ENCODE peak calls at places on chromosomes 12 and 14, in four cellular contexts. M is stomach, E is body of pancreas, P is IMR-90. W is an unnamed sample.

GRCh38 chr14:65303185-65303901 is 109.2 kb upstream of the FUT8 start:
- DNase-seq in M (no peak), E (no peak), P (peak; percentile 37), W (no peak)

GRCh38 chr14:91369628-91370445 is 47.8 kb downstream of the CCDC88C start:
- DNase-seq in P (no peak), E (no peak), M (no peak), W (no peak)

GRCh38 chr12:71461787-71462328 is 22.3 kb downstream of the LGR5 start:
- DNase-seq in P (no peak), E (no peak), M (no peak), W (no peak)

GRCh38 chr12:106416273-106416672 is 58.7 kb downstream of the POLR3B start:
- DNase-seq in E (no peak), P (no peak), M (no peak), W (no peak)

GRCh38 chr14:103121846-103122577 is 1.2 kb upstream of the TNFAIP2 start:
- DNase-seq in E (peak; percentile 86), M (peak; percentile 81), P (peak; percentile 53), W (peak; percentile 83)

GRCh38 chr12:53215497-53215896 is 8.4 kb upstream of the ITGB7 start:
- DNase-seq in M (no peak), P (no peak), E (no peak), W (no peak)

GRCh38 chr12:14567311-14568195 is at the start of gene PLBD1:
- DNase-seq in P (no peak), E (peak; percentile 88), M (peak; percentile 77), W (peak; percentile 56)

GRCh38 chr14:30125322-30125944 is 197.8 kb upstream of the PRKD1 start:
- DNase-seq in P (no peak), M (no peak), E (no peak), W (no peak)

GRCh38 chr12:126506426-126507182 is 1441.4 kb downstream of the AACS start:
- DNase-seq in P (no peak), M (no peak), E (no peak), W (no peak)

GRCh38 chr12:9741726-9742125 is 8.8 kb upstream of the CLECL1 start:
- DNase-seq in P (no peak), E (no peak), M (peak; percentile 43), W (no peak)

GRCh38 chr14:23436327-23437141 is 1.1 kb upstream of the MYH7 start:
- DNase-seq in E (no peak), M (no peak), P (no peak), W (no peak)

GRCh38 chr12:69241444-69242092 is 2.2 kb downstream of the CPSF6 start:
- DNase-seq in M (no peak), P (peak; percentile 10), E (no peak), W (no peak)

GRCh38 chr12:57452181-57452936 is 2.7 kb upstream of the INHBE start:
- DNase-seq in E (no peak), M (no peak), P (peak; percentile 97), W (peak; percentile 82)

GRCh38 chr12:102642199-102642598 is 161.8 kb upstream of the IGF1 start:
- DNase-seq in E (no peak), M (no peak), P (peak; percentile 50), W (no peak)

GRCh38 chr12:8697120-8697475 is 693 bp upstream of the RIMKLB start:
- DNase-seq in P (peak; percentile 27), E (no peak), M (no peak), W (no peak)

GRCh38 chr14:104795781-104796681 is 483 bp upstream of the AKT1 start:
- DNase-seq in E (peak; percentile 64), P (no peak), M (peak; percentile 68), W (no peak)

GRCh38 chr12:107131832-107132616 is 38.7 kb upstream of the CRY1 start:
- DNase-seq in P (peak; percentile 68), E (peak; percentile 13), M (no peak), W (peak; percentile 76)

GRCh38 chr14:67879026-67879425 is 59.4 kb downstream of the RAD51B start:
- DNase-seq in P (no peak), M (no peak), E (no peak), W (no peak)

GRCh38 chr14:34707722-34708121 is 6.7 kb downstream of the CFL2 start:
- DNase-seq in M (no peak), P (no peak), E (no peak), W (no peak)

GRCh38 chr12:124496584-124496983 is 70.8 kb downstream of the NCOR2 start:
- DNase-seq in M (no peak), E (no peak), P (peak; percentile 28), W (peak; percentile 48)

GRCh38 chr14:90621205-90621600 is 195.0 kb downstream of the TTC7B start:
- DNase-seq in P (no peak), E (no peak), M (no peak), W (no peak)

GRCh38 chr12:131586269-131586668 is 124.6 kb upstream of the SFSWAP start:
- DNase-seq in P (no peak), E (no peak), M (no peak), W (no peak)

GRCh38 chr14:71933026-71933587 is 878 bp downstream of the RGS6 start:
- DNase-seq in E (no peak), M (no peak), P (no peak), W (no peak)

GRCh38 chr12:32885831-32886230 is 10.7 kb downstream of the PKP2 start:
- DNase-seq in M (no peak), P (no peak), E (no peak), W (no peak)

GRCh38 chr12:4991373-4991772 is 52.3 kb upstream of the KCNA5 start:
- DNase-seq in M (no peak), P (no peak), E (no peak), W (no peak)

GRCh38 chr12:127941332-127941731 is 325.6 kb upstream of the TMEM132C start:
- DNase-seq in P (no peak), M (no peak), E (no peak), W (no peak)

GRCh38 chr12:20024194-20024593 is 344.1 kb upstream of the PDE3A start:
- DNase-seq in E (no peak), M (no peak), P (no peak), W (no peak)

GRCh38 chr12:84174115-84174514 is 738.5 kb downstream of the SLC6A15 start:
- DNase-seq in M (no peak), P (no peak), E (no peak), W (no peak)
- TF ChIP-seq POLR2A in M (no peak), P (no peak), E (no peak), W (no peak)

DNA sequence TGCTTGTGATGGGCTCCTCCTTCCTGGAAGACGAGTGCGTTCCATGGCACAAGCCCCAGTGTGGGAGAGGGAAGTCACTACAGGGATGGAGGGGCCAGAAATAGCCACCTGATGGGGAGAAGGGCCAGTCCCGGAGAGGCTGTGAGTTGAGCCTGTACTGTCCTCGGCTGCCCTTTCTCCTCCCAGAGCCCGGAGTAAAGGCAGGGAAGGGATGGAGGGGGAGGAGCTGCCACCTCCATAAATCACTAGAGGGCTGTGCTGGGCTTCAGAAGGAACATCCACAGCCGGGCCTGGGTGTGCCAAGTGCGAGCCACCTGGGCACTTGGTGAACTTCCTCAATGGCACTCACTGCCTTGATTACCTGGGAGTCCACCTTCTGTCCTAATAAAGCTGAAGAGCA is 110.1 kb downstream of the RBM19 start:
- DNase-seq in M (no peak), E (no peak), P (no peak), W (no peak)
- TF ChIP-seq POLR2A in M (no peak), E (no peak), P (no peak), W (no peak)

GRCh38 chr14:100237735-100238418 is 1.1 kb upstream of the YY1 start:
- DNase-seq in E (peak; percentile 61), P (peak; percentile 35), M (peak; percentile 52), W (peak; percentile 38)

GRCh38 chr14:100239200-100239839 is 376 bp downstream of the YY1 start:
- DNase-seq in E (peak; percentile 43), P (no peak), M (no peak), W (no peak)

GRCh38 chr14:100239840-100240724 is 1.1 kb downstream of the YY1 start:
- DNase-seq in E (peak; percentile 85), M (peak; percentile 89), P (peak; percentile 95), W (peak; percentile 62)

GRCh38 chr14:100236873-100237272 is 2.1 kb upstream of the YY1 start:
- DNase-seq in E (no peak), P (no peak), M (no peak), W (no peak)

DNA sequence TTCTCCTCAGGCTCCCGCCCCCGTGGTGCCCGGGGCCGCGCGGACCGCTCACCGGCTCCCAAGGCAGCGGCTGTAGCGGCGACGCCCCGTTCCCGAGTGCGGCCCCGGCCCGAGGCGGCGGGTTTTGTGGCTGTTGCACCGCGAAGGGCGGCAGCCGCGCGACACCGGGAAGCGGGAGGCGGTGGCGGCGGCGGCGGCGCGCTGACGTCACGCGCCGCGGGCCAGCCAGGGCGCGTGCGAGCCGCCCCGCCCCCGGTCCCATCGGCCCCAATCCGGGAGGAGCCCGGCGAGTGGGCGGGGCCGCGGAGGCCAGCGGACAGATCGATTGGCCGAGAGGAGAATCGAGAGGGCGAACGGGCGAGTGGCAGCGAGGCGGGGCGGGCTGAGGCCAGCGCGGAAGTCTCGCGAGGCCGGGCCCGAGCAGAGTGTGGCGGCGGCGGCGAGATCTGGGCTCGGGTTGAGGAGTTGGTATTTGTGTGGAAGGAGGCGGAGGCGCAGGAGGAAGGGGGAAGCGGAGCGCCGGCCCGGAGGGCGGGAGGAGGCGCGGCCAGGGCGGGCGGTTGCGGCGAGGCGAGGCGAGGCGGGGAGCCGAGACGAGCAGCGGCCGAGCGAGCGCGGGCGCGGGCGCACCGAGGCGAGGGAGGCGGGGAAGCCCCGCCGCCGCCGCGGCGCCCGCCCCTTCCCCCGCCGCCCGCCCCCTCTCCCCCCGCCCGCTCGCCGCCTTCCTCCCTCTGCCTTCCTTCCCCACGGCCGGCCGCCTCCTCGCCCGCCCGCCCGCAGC is at the start of gene YY1:
- DNase-seq in M (peak; percentile 100), E (peak; percentile 99), P (peak; percentile 96), W (peak; percentile 98)
- TF ChIP-seq POLR2A in M (peak; percentile 9), E (peak; percentile 91), P (peak; percentile 95), W (peak; percentile 52)

GRCh38 chr12:93441617-93442410 is at the start of gene UBE2N:
- DNase-seq in P (peak; percentile 93), E (peak; percentile 95), M (peak; percentile 96), W (peak; percentile 88)

GRCh38 chr12:93443576-93443975 is 1.8 kb upstream of the UBE2N start:
- DNase-seq in P (no peak), E (no peak), M (no peak), W (no peak)

GRCh38 chr12:93440043-93440835 is 1.5 kb downstream of the UBE2N start:
- DNase-seq in E (no peak), M (no peak), P (peak; percentile 34), W (peak; percentile 10)

GRCh38 chr12:93441111-93441616 is 583 bp downstream of the UBE2N start:
- DNase-seq in E (peak; percentile 38), P (peak; percentile 7), M (peak; percentile 31), W (peak; percentile 20)

DNA sequence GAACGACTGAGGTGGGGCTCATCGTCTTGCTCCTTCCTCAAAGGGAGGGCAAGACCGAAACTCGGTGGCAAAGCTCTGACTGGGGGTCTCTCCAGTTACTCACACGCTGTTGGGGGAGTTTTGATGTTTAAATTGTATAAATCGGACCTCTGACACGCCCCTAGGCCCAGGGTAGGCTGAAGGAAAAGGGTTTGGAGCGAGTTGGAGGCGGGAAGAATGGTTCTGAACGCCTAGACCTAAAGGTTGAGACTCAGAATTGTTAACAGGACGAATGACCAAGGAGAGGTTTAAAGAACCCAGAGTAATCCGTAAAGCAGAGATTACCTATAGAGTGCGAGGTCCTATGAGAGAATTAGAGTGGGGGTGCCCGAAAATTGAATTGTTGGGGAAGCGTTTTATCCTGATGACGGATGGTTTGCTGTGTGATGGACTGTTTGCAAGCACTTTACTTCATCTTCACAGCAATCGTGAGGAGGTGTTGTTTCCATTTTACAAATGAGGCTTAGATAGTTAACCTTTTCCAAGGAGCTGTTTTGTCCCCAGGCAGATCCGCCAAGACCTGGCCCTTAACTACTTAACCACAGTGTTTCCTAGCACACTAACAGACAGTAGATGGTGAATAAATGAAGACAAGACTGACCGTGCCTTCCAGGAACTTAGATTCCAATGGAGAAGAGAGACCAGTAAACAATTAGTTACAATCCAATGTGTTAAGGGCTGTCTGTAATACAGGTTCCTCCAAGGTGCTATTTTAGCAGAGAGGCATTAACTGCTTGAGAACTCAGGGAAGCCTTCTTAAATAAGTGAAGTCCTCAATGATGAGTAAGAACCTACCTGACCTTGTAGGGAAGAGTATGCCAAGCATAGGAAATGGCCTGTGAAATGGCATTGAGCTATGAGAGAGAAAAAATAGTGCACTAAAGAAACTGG is 929 bp upstream of the UBE2N start:
- DNase-seq in M (no peak), P (peak; percentile 34), E (no peak), W (no peak)
- TF ChIP-seq POLR2A in M (no peak), P (no peak), E (no peak), W (no peak)

W was measured in A549.